ENCODE peak calls at places on chromosomes 1 and 21, in five cellular contexts. C is dorsolateral prefrontal cortex; L is stimulated activated CD8-positive, alpha-beta memory T cell treated with anti-CD3 and anti-CD28 coated beads, Interleukin-4, amount 100 ng/mL, for 1 hour; F is skeletal muscle cell; E is hypothalamus. P is an unnamed sample.

GRCh38 chr1:206909167-206909882 is 12.1 kb downstream of the IL24 start:
- DNase-seq in F (no peak), C (no peak), L (no peak), E (no peak), P (peak)

GRCh38 chr1:22749919-22750670 is 39.5 kb downstream of the EPHB2 start:
- DNase-seq in E (no peak), C (no peak), L (no peak), F (peak), P (no peak)

GRCh38 chr1:213284626-213285025 is 233.6 kb downstream of the RPS6KC1 start:
- DNase-seq in C (no peak), E (no peak), F (peak), L (no peak), P (no peak)

GRCh38 chr1:228142616-228143203 is 2.6 kb downstream of the GUK1 start:
- DNase-seq in L (no peak), F (no peak), E (no peak), C (no peak), P (no peak)

GRCh38 chr1:51216631-51217030 is 19.4 kb upstream of the RNF11 start:
- DNase-seq in L (no peak), F (no peak), E (no peak), C (no peak), P (no peak)

GRCh38 chr1:15742339-15742801 is at the start of gene TMEM82:
- DNase-seq in E (no peak), F (no peak), C (no peak), L (no peak), P (no peak)

GRCh38 chr1:59015708-59016107 is 231.9 kb upstream of the JUN start:
- DNase-seq in C (no peak), F (peak), L (no peak), E (no peak), P (no peak)

GRCh38 chr1:178916448-178917174 is 45.7 kb upstream of the ANGPTL1 start:
- DNase-seq in F (no peak), C (no peak), E (no peak), L (no peak), P (no peak)

GRCh38 chr1:25520446-25521061 is 22.9 kb upstream of the LDLRAP1 start:
- DNase-seq in L (peak), C (peak), F (no peak), E (no peak), P (no peak)

GRCh38 chr1:162192323-162192678 is 122.8 kb downstream of the NOS1AP start:
- DNase-seq in E (no peak), F (no peak), L (no peak), C (no peak), P (no peak)

GRCh38 chr1:159856576-159856975 is 5.9 kb downstream of the VSIG8 start:
- DNase-seq in E (no peak), L (no peak), C (no peak), F (no peak), P (no peak)

GRCh38 chr1:9942399-9942938 is 722 bp downstream of the LZIC start:
- DNase-seq in C (no peak), L (no peak), E (no peak), F (no peak), P (no peak)

GRCh38 chr1:96861836-96862235 is 140.3 kb downstream of the PTBP2 start:
- DNase-seq in E (no peak), F (no peak), L (no peak), C (no peak), P (no peak)

GRCh38 chr1:180188103-180188506 is 33.4 kb downstream of the QSOX1 start:
- DNase-seq in C (peak), L (no peak), E (no peak), F (no peak), P (no peak)

GRCh38 chr1:81803423-81804103 is 2.8 kb downstream of the ADGRL2 start:
- DNase-seq in C (no peak), E (no peak), F (no peak), L (no peak), P (no peak)

GRCh38 chr1:92461364-92462097 is 25.2 kb downstream of the GFI1 start:
- DNase-seq in C (no peak), F (no peak), E (no peak), L (no peak), P (no peak)

GRCh38 chr1:119279441-119280415 is 88.9 kb upstream of the HAO2 start:
- DNase-seq in C (no peak), F (peak), E (no peak), L (no peak), P (no peak)

GRCh38 chr1:157353546-157353945 is 198.8 kb downstream of the FCRL5 start:
- DNase-seq in F (no peak), E (no peak), C (no peak), L (no peak), P (no peak)

GRCh38 chr1:228277491-228278431 is 69.9 kb downstream of the OBSCN start:
- DNase-seq in E (no peak), F (no peak), L (no peak), C (peak), P (no peak)

GRCh38 chr1:53485478-53486394 is 26.5 kb downstream of the DMRTB1 start:
- DNase-seq in F (peak), C (peak), L (peak), E (peak), P (no peak)

GRCh38 chr1:10299174-10299573 is 88.8 kb downstream of the KIF1B start:
- DNase-seq in L (no peak), F (no peak), E (no peak), C (no peak), P (no peak)

GRCh38 chr1:200626853-200627534 is 6.4 kb upstream of the KIF14 start:
- DNase-seq in L (no peak), C (no peak), F (no peak), E (no peak), P (no peak)

GRCh38 chr21:46214478-46215340 is 13.9 kb downstream of the LSS start:
- DNase-seq in E (no peak), F (no peak), C (no peak), L (no peak), P (no peak)

GRCh38 chr1:219885680-219886079 is 42.7 kb downstream of the SLC30A10 start:
- DNase-seq in F (no peak), L (no peak), C (no peak), E (no peak), P (no peak)

GRCh38 chr1:153586347-153586746 is 20.7 kb upstream of the S100A2 start:
- DNase-seq in L (no peak), C (no peak), E (no peak), F (no peak), P (no peak)

GRCh38 chr1:85148524-85149250 is 52.1 kb downstream of the SYDE2 start:
- DNase-seq in E (no peak), L (no peak), C (no peak), F (peak), P (no peak)

GRCh38 chr1:13543927-13544556 is 30.2 kb upstream of the LRRC38 start:
- DNase-seq in C (peak), L (no peak), F (no peak), E (peak), P (peak)

GRCh38 chr1:229224308-229224707 is 46.6 kb upstream of the RAB4A start:
- DNase-seq in E (no peak), F (no peak), C (no peak), L (no peak), P (no peak)

GRCh38 chr1:36962991-36963390 is 71.3 kb downstream of the GRIK3 start:
- DNase-seq in C (no peak), F (no peak), E (no peak), L (no peak), P (no peak)

GRCh38 chr1:151908228-151908691 is 1.1 kb downstream of the THEM4 start:
- DNase-seq in C (no peak), E (no peak), L (no peak), F (no peak), P (no peak)

GRCh38 chr1:26780344-26780957 is 7.3 kb upstream of the PIGV start:
- DNase-seq in C (no peak), E (no peak), F (no peak), L (no peak), P (peak)

GRCh38 chr21:14584357-14585095 is 38.4 kb upstream of the SAMSN1 start:
- DNase-seq in C (no peak), L (no peak), E (no peak), F (no peak), P (no peak)

GRCh38 chr1:114956570-114956969 is 73.1 kb upstream of the TSHB start:
- DNase-seq in C (no peak), L (no peak), E (no peak), F (no peak), P (no peak)

GRCh38 chr21:38277501-38278111 is 20.8 kb downstream of the KCNJ15 start:
- DNase-seq in C (no peak), E (no peak), F (peak), L (no peak), P (peak)